ENCODE peak calls at places on chromosomes 16 and 17, in five cellular contexts. U is endothelial cell of umbilical vein; L is progenitor cell of endocrine pancreas; N is psoas muscle; M is activated T-cell treated with anti-CD3 and anti-CD28 coated beads, Interleukin-2, amount 50 U/mL, for 72 hours. Y is an unnamed sample.

GRCh38 chr17:79628861-79629547 is 18.2 kb upstream of the RBFOX3 start:
- DNase-seq in L (peak), N (peak), U (no peak), M (no peak), Y (no peak)

GRCh38 chr17:45414997-45415881 is 17.4 kb downstream of the ARHGAP27 start:
- DNase-seq in M (no peak), U (no peak), N (no peak), L (no peak), Y (no peak)

GRCh38 chr17:48010193-48010592 is 27.4 kb downstream of the COPZ2 start:
- DNase-seq in L (no peak), M (no peak), U (no peak), N (no peak), Y (no peak)

GRCh38 chr17:66547170-66547865 is 244.9 kb downstream of the PRKCA start:
- DNase-seq in U (no peak), L (no peak), N (no peak), M (peak), Y (no peak)

GRCh38 chr17:28982191-28982793 is 23.5 kb downstream of the SEZ6 start:
- DNase-seq in N (no peak), U (peak), M (peak), L (no peak), Y (peak)

GRCh38 chr17:44850612-44851011 is 2.9 kb downstream of the HIGD1B start:
- DNase-seq in L (no peak), M (no peak), N (no peak), U (no peak), Y (no peak)

GRCh38 chr17:13825526-13826040 is 223.9 kb upstream of the HS3ST3A1 start:
- DNase-seq in L (no peak), M (no peak), N (no peak), U (no peak), Y (no peak)

GRCh38 chr17:74633261-74633783 is 9.8 kb upstream of the CD300E start:
- DNase-seq in L (no peak), U (no peak), N (no peak), M (no peak), Y (no peak)

GRCh38 chr16:80150978-80151705 is 389.7 kb upstream of the DYNLRB2 start:
- DNase-seq in L (no peak), M (no peak), U (no peak), N (no peak), Y (no peak)